ENCODE peak calls at places on chromosomes 16 and 17, in four cellular contexts. T is H1, Q is A549, Z is HepG2. V is an unnamed sample.

GRCh38 chr17:61833536-61834203 is 29.7 kb downstream of the BRIP1 start:
- DNase-seq in T (no peak), Q (peak; percentile 57), Z (no peak), V (no peak)

GRCh38 chr16:51129105-51129504 is 22.0 kb downstream of the SALL1 start:
- DNase-seq in T (no peak), Q (no peak), Z (no peak), V (no peak)

GRCh38 chr17:77581480-77581879 is 377.0 kb upstream of the TNRC6C start:
- DNase-seq in T (no peak), Q (peak; percentile 45), Z (no peak), V (no peak)

GRCh38 chr17:57499648-57500049 is 243.3 kb downstream of the MSI2 start:
- DNase-seq in T (no peak), Q (peak; percentile 38), Z (peak; percentile 15), V (no peak)

GRCh38 chr17:63024716-63025115 is 58.7 kb downstream of the TANC2 start:
- DNase-seq in T (no peak), Q (no peak), Z (no peak), V (no peak)

GRCh38 chr16:24499193-24499814 is 40.1 kb upstream of the RBBP6 start:
- DNase-seq in T (peak; percentile 44), Q (peak; percentile 57), Z (peak; percentile 21), V (no peak)

GRCh38 chr17:80724723-80725388 is 180.2 kb downstream of the RPTOR start:
- DNase-seq in T (no peak), Q (peak; percentile 33), Z (no peak), V (no peak)

GRCh38 chr16:57999971-58000705 is at the start of gene ZNF319:
- DNase-seq in T (no peak), Q (no peak), Z (no peak), V (no peak)

GRCh38 chr16:49262501-49262900 is 19.1 kb downstream of the CBLN1 start:
- DNase-seq in T (no peak), Q (no peak), Z (no peak), V (no peak)

GRCh38 chr16:50692999-50693781 is at the start of gene NOD2:
- DNase-seq in T (no peak), Q (peak; percentile 10), Z (no peak), V (no peak)

GRCh38 chr17:76314392-76315227 is 6.5 kb upstream of the QRICH2 start:
- DNase-seq in T (no peak), Q (no peak), Z (no peak), V (no peak)

GRCh38 chr17:7292729-7293128 is 1.7 kb downstream of the YBX2 start:
- DNase-seq in T (no peak), Q (no peak), Z (no peak), V (no peak)

GRCh38 chr17:77849203-77849602 is 109.3 kb upstream of the TNRC6C start:
- DNase-seq in T (no peak), Q (no peak), Z (no peak), V (no peak)

GRCh38 chr16:88366704-88367047 is 16.1 kb upstream of the ZNF469 start:
- DNase-seq in T (no peak), Q (no peak), Z (no peak), V (no peak)

GRCh38 chr17:69447726-69448125 is 33.2 kb downstream of the MAP2K6 start:
- DNase-seq in T (no peak), Q (no peak), Z (no peak), V (no peak)

GRCh38 chr17:69448431-69449102 is 34.1 kb downstream of the MAP2K6 start:
- DNase-seq in T (peak; percentile 83), Q (no peak), Z (no peak), V (no peak)

GRCh38 chr17:69450857-69451410 is 36.4 kb downstream of the MAP2K6 start:
- DNase-seq in T (no peak), Q (no peak), Z (no peak), V (no peak)

GRCh38 chr17:69451416-69452394 is 37.2 kb downstream of the MAP2K6 start:
- DNase-seq in T (no peak), Q (no peak), Z (no peak), V (no peak)

DNA sequence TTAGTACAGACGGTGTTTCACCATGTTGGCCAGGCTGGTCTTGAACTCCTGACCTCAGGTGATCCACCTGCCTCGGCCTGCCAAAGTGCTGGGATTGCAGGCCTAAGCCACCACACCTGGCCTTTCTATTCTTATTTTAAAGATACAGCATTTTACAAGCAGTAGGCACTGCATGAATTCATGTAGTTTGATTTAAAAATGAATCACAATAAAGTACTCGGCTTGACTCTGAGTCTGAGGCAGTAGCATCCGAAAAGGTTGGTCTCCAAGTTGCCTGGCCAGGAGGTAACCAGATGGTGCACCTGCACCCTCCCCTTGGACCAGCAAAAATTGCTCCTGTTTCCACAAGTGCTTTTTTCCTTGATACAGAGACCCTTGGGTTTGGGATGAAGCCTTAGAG is 35.6 kb downstream of the MAP2K6 start:
- DNase-seq in T (no peak), Q (no peak), Z (no peak), V (no peak)
- TF ChIP-seq EP300 in T (no peak), Q (no peak), Z (no peak), V (no peak)

GRCh38 chr17:32723310-32723955 is 153.5 kb downstream of the MYO1D start:
- DNase-seq in T (no peak), Q (no peak), Z (no peak), V (no peak)
- TF ChIP-seq MAX in T (no peak), Q (no peak), Z (no peak), V (no peak)

GRCh38 chr17:13362341-13363122 is 239.2 kb downstream of the HS3ST3A1 start:
- DNase-seq in T (no peak), Q (no peak), Z (no peak), V (no peak)
- TF ChIP-seq HDAC2 in T (no peak), Q (no peak), Z (no peak), V (no peak)

GRCh38 chr16:2799852-2800226 is 1.6 kb downstream of the PRSS41 start:
- DNase-seq in T (no peak), Q (peak; percentile 48), Z (peak; percentile 48), V (no peak)
- TF ChIP-seq EP300 in T (no peak), Q (no peak), Z (no peak), V (no peak)

GRCh38 chr17:50080096-50080480 is 15.1 kb upstream of the PDK2 start:
- DNase-seq in T (no peak), Q (no peak), Z (no peak), V (no peak)
- TF ChIP-seq MAX in T (no peak), Q (no peak), Z (no peak), V (no peak)

DNA sequence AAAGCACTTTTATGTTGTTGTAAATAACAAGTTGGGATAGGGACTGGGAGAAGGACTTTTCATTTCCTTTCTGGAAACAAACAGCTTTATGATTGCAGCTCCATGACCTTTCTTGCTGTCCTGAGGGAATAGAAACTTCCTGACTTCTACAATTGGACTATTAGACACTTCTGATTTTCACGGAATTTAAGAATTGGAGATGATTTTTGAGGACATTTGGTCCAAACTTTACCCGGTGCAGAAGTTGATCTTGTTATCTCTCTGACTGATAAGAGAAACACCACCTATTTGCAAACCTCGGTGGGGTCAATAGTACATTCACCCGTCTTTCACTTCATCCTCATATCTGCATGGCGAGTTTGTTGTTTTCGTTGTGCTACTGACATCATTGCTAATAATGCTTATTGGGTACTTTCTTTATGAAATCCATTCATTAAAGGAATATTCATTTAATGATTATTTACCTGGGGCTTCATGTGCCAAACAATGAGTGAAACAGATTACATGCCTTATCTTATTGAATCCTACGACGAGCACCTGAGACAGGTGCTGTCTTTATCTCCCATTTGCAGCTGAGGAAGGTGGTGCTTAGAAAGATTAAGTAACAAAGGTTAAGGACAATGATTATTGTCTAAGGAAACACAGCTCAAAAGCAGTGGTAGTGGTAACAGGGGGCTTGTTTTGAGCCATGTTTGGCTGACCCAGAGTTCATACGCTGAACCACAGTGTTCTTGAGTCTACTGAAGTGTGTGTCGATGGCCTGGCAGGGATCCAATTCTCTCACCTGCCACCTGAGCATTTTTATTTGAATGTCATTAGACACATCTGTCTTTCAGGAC is 176.9 kb upstream of the FAM20A start:
- DNase-seq in T (no peak), Q (no peak), Z (peak; percentile 81), V (no peak)
- TF ChIP-seq HDAC2 in T (no peak), Q (no peak), Z (peak; percentile 59), V (no peak)

GRCh38 chr17:28357061-28357900 is at the start of gene POLDIP2:
- DNase-seq in T (peak; percentile 59), Q (peak; percentile 96), Z (peak; percentile 87), V (peak; percentile 55)
- TF ChIP-seq EP300 in T (peak; percentile 42), Q (no peak), Z (no peak), V (no peak)

GRCh38 chr17:65584604-65585521 is 23.4 kb upstream of the AXIN2 start:
- DNase-seq in T (no peak), Q (peak; percentile 51), Z (peak; percentile 88), V (no peak)

GRCh38 chr17:65587602-65588193 is 26.2 kb upstream of the AXIN2 start:
- DNase-seq in T (no peak), Q (no peak), Z (no peak), V (no peak)

GRCh38 chr17:65589321-65589720 is 27.9 kb upstream of the AXIN2 start:
- DNase-seq in T (no peak), Q (no peak), Z (no peak), V (no peak)

GRCh38 chr17:65586899-65587298 is 25.5 kb upstream of the AXIN2 start:
- DNase-seq in T (no peak), Q (no peak), Z (no peak), V (no peak)

GRCh38 chr17:65588194-65588808 is 26.9 kb upstream of the AXIN2 start:
- DNase-seq in T (no peak), Q (peak; percentile 57), Z (peak; percentile 99), V (no peak)
- TF ChIP-seq MAX in T (no peak), Q (no peak), Z (no peak), V (no peak)

GRCh38 chr17:43645765-43646481 is 15.8 kb downstream of the MEOX1 start:
- DNase-seq in T (no peak), Q (no peak), Z (no peak), V (no peak)
- TF ChIP-seq HDAC2 in T (no peak), Q (no peak), Z (no peak), V (no peak)

V was measured in GM12878.